ENCODE peak calls at places on chromosomes 7 and 10, in four cellular contexts. Q, J, L and T are unnamed samples.
A peak's percentile ranks its signal among the peaks of the same experiment; 100 is the strongest.

GRCh38 chr10:9056521-9056920 is 1002.0 kb downstream of the GATA3 start:
- DNase-seq in L (no peak), Q (no peak), J (no peak), T (no peak)

GRCh38 chr10:121927361-121927840 is 430 bp downstream of the ATE1 start:
- DNase-seq in Q (peak; percentile 11), L (peak; percentile 57), J (peak; percentile 68), T (peak; percentile 84)

GRCh38 chr7:107373354-107373753 is 96.5 kb upstream of the GPR22 start:
- DNase-seq in L (no peak), J (no peak), Q (no peak), T (no peak)

GRCh38 chr7:155426543-155427410 is 31.2 kb upstream of the EN2 start:
- DNase-seq in Q (no peak), L (peak; percentile 34), J (no peak), T (no peak)

GRCh38 chr7:90595801-90596683 is at the start of gene CDK14:
- DNase-seq in J (peak; percentile 87), Q (peak; percentile 12), L (no peak), T (peak; percentile 92)

GRCh38 chr10:113895018-113895417 is 40.6 kb downstream of the NHLRC2 start:
- DNase-seq in Q (no peak), L (no peak), J (no peak), T (no peak)

GRCh38 chr7:129530881-129531391 is 28.6 kb downstream of the SMKR1 start:
- DNase-seq in L (no peak), J (no peak), Q (no peak), T (no peak)

GRCh38 chr7:127803626-127804025 is 151.6 kb downstream of the SND1 start:
- DNase-seq in Q (no peak), J (no peak), L (no peak), T (no peak)

GRCh38 chr10:121774813-121775212 is 153.0 kb downstream of the ATE1 start:
- DNase-seq in L (no peak), Q (no peak), J (no peak), T (no peak)

GRCh38 chr7:132575336-132575986 is 809 bp downstream of the PLXNA4 start:
- DNase-seq in J (no peak), L (no peak), Q (no peak), T (peak; percentile 83)

GRCh38 chr10:12699258-12699700 is 302.2 kb downstream of the CCDC3 start:
- DNase-seq in L (no peak), J (no peak), Q (no peak), T (no peak)

GRCh38 chr10:128774979-128775378 is 648.8 kb upstream of the MKI67 start:
- DNase-seq in J (no peak), Q (no peak), L (no peak), T (no peak)

GRCh38 chr7:2658941-2659340 is 27.2 kb downstream of the TTYH3 start:
- DNase-seq in L (no peak), J (no peak), Q (no peak), T (no peak)

GRCh38 chr7:3754488-3755365 is 453.7 kb downstream of the SDK1 start:
- DNase-seq in J (no peak), Q (no peak), L (no peak), T (peak; percentile 70)

GRCh38 chr7:44650242-44650641 is 43.8 kb downstream of the OGDH start:
- DNase-seq in J (no peak), L (no peak), Q (no peak), T (peak; percentile 11)

GRCh38 chr7:20784311-20785210 is 2.1 kb downstream of the SP8 start:
- DNase-seq in L (no peak), J (peak; percentile 73), Q (no peak), T (peak; percentile 88)

GRCh38 chr10:56633876-56634452 is 272.9 kb upstream of the ZWINT start:
- DNase-seq in Q (no peak), J (no peak), L (no peak), T (no peak)

GRCh38 chr10:120735773-120736371 is 115.3 kb upstream of the WDR11 start:
- DNase-seq in L (no peak), J (no peak), Q (no peak), T (no peak)

GRCh38 chr7:105204953-105205352 is 183.8 kb downstream of the SRPK2 start:
- DNase-seq in Q (no peak), J (no peak), L (no peak), T (no peak)

GRCh38 chr7:82593780-82594179 is 150.2 kb upstream of the CACNA2D1 start:
- DNase-seq in Q (no peak), J (no peak), L (no peak), T (no peak)

GRCh38 chr10:104199567-104199966 is 32.6 kb downstream of the CFAP43 start:
- DNase-seq in J (no peak), Q (no peak), L (no peak), T (no peak)

GRCh38 chr10:31490858-31491504 is 172.0 kb downstream of the ZEB1 start:
- DNase-seq in L (no peak), Q (no peak), J (peak; percentile 18), T (peak; percentile 63)

GRCh38 chr10:103069453-103070331 is 123.4 kb downstream of the NT5C2 start:
- DNase-seq in Q (peak; percentile 62), L (peak; percentile 83), J (peak; percentile 77), T (peak; percentile 89)

DNA sequence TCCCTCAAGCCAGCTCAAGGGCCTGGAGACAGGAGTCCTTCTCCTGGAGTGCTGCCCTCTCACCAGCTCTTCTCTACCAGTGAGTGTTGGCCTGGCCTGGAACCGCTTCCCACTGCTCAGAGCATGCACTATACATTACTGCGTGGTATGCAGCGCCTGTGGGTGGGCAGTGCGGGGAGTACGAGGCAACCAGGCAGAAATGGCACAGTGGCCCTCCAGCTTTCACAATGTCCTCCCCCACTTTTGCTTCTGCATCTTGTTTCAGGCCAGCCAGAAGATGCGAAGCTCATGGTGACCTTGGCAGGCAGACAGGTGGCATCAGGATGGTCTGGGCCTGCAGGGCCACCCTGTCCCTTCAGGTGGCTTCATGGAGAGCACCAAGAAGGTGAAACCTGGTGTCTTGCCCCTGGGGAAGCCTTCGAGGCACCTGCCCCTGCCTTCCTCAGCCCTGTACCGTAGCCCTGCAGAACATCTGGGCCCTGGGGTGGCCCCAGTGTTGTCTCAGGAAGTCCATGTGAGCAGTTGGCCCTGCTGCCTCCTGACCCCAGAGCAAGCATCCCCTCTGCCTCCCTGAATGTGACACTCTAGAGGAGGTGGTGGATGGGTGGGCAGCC is 35.8 kb downstream of the RASGEF1A start:
- DNase-seq in Q (no peak), L (peak; percentile 51), J (peak; percentile 3), T (peak; percentile 31)
- H3K27me3 ChIP-seq in Q (peaks cover 26% of the 10 kb centered on the region), L (no peaks in the 10 kb centered on the region), J (peaks cover 8% of the 10 kb centered on the region), T (peaks cover 58% of the 10 kb centered on the region)

GRCh38 chr10:100683004-100683403 is 62.4 kb upstream of the PAX2 start:
- DNase-seq in J (no peak), L (no peak), Q (no peak), T (no peak)

GRCh38 chr10:100684688-100685235 is 60.6 kb upstream of the PAX2 start:
- DNase-seq in J (no peak), Q (no peak), L (no peak), T (no peak)

GRCh38 chr10:100677290-100677945 is 68.0 kb upstream of the PAX2 start:
- DNase-seq in J (no peak), Q (no peak), L (no peak), T (no peak)

GRCh38 chr10:100683545-100684127 is 61.7 kb upstream of the PAX2 start:
- DNase-seq in J (no peak), Q (no peak), L (no peak), T (no peak)

GRCh38 chr10:100679327-100679726 is 66.1 kb upstream of the PAX2 start:
- DNase-seq in L (no peak), Q (no peak), J (no peak), T (no peak)
- H3K27me3 ChIP-seq in L (peaks cover 35% of the 10 kb centered on the region), Q (peaks cover 66% of the 10 kb centered on the region), J (peaks cover 72% of the 10 kb centered on the region), T (peaks cover 74% of the 10 kb centered on the region)

GRCh38 chr10:23172846-23173548 is 19.1 kb upstream of the PTF1A start:
- DNase-seq in J (no peak), L (no peak), Q (no peak), T (peak; percentile 86)

GRCh38 chr10:23174075-23174973 is 17.8 kb upstream of the PTF1A start:
- DNase-seq in L (no peak), J (no peak), Q (no peak), T (peak; percentile 72)

GRCh38 chr10:23172429-23172828 is 19.7 kb upstream of the PTF1A start:
- DNase-seq in Q (no peak), J (no peak), L (no peak), T (no peak)

GRCh38 chr10:23174974-23175512 is 17.1 kb upstream of the PTF1A start:
- DNase-seq in L (no peak), J (no peak), Q (no peak), T (no peak)

GRCh38 chr10:23173549-23174074 is 18.5 kb upstream of the PTF1A start:
- DNase-seq in L (no peak), J (no peak), Q (no peak), T (no peak)
- H3K27me3 ChIP-seq in L (peaks cover 6% of the 10 kb centered on the region), J (peaks cover 20% of the 10 kb centered on the region), Q (peaks cover 88% of the 10 kb centered on the region), T (peaks cover 100% of the 10 kb centered on the region)

GRCh38 chr7:1400351-1400750 is 58.9 kb downstream of the MICALL2 start:
- DNase-seq in J (peak; percentile 62), L (no peak), Q (no peak), T (no peak)
- H3K27me3 ChIP-seq in J (peaks cover 42% of the 10 kb centered on the region), L (peaks cover 29% of the 10 kb centered on the region), Q (peaks cover 51% of the 10 kb centered on the region), T (peaks cover 52% of the 10 kb centered on the region)

GRCh38 chr10:75403144-75404022 is 1.8 kb upstream of the ZNF503 start:
- DNase-seq in J (peak; percentile 68), Q (no peak), L (no peak), T (peak; percentile 82)

GRCh38 chr10:75405201-75406143 is 3.9 kb upstream of the ZNF503 start:
- DNase-seq in J (peak; percentile 42), L (no peak), Q (no peak), T (peak; percentile 79)

GRCh38 chr10:75404335-75405200 is 3.0 kb upstream of the ZNF503 start:
- DNase-seq in Q (no peak), L (no peak), J (no peak), T (peak; percentile 84)

GRCh38 chr10:75402486-75403143 is 1.1 kb upstream of the ZNF503 start:
- DNase-seq in Q (no peak), J (peak; percentile 82), L (no peak), T (peak; percentile 80)

DNA sequence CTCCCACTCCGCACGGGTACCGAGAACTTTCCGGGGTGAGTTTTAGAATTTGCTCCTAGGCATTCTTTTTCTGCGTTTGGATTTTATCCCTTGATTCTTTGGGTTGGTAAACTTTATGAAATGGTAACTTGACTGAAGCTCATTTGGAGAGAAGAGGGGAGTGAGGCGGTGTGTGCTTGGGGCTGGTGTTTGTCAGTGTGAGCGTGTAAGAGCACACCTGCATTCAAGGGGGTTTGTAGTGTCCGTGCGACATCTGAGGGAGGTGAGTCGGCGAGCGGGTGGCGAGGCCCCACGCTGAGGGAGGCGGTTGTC is 2.4 kb upstream of the ZNF503 start:
- DNase-seq in L (no peak), Q (no peak), J (no peak), T (no peak)
- H3K27me3 ChIP-seq in L (peaks cover 34% of the 10 kb centered on the region), Q (peaks cover 91% of the 10 kb centered on the region), J (no peaks in the 10 kb centered on the region), T (peaks cover 83% of the 10 kb centered on the region)

GRCh38 chr10:48627984-48628609 is 23.2 kb upstream of the ARHGAP22 start:
- DNase-seq in Q (no peak), J (no peak), L (no peak), T (no peak)
- H3K27me3 ChIP-seq in Q (peaks cover 5% of the 10 kb centered on the region), J (no peaks in the 10 kb centered on the region), L (no peaks in the 10 kb centered on the region), T (no peaks in the 10 kb centered on the region)

GRCh38 chr10:18100664-18101063 is 39.6 kb upstream of the CACNB2 start:
- DNase-seq in Q (no peak), J (no peak), L (no peak), T (no peak)
- H3K27me3 ChIP-seq in Q (no peaks in the 10 kb centered on the region), J (no peaks in the 10 kb centered on the region), L (no peaks in the 10 kb centered on the region), T (no peaks in the 10 kb centered on the region)

GRCh38 chr10:6738464-6738824 is 158.4 kb upstream of the PRKCQ start:
- DNase-seq in L (no peak), J (no peak), Q (no peak), T (peak; percentile 63)
- H3K27me3 ChIP-seq in L (peaks cover 10% of the 10 kb centered on the region), J (no peaks in the 10 kb centered on the region), Q (peaks cover 27% of the 10 kb centered on the region), T (no peaks in the 10 kb centered on the region)